ENCODE peak calls at places on chromosomes 1 and 21, in eight cellular contexts. One of them, this sample, is unnamed.

GRCh38 chr21:37281993-37282392 is 14.9 kb upstream of the VPS26C start:
- DNase-seq in neural progenitor cell: peak
- DNase-seq in fibroblast of pulmonary artery: no peak
- DNase-seq in brain microvascular endothelial cell: no peak
- DNase-seq in ascending aorta: no peak
- DNase-seq in AG04450: no peak
- DNase-seq in thoracic aorta: no peak
- DNase-seq in fibroblast of lung: no peak
- DNase-seq in this sample: no peak

GRCh38 chr21:42722153-42722552 is 68.7 kb downstream of the PDE9A start:
- DNase-seq in thoracic aorta: no peak
- DNase-seq in fibroblast of lung: no peak
- DNase-seq in ascending aorta: no peak
- DNase-seq in AG04450: no peak
- DNase-seq in brain microvascular endothelial cell: no peak
- DNase-seq in fibroblast of pulmonary artery: no peak
- DNase-seq in neural progenitor cell: no peak
- DNase-seq in this sample: no peak

GRCh38 chr1:154864189-154864985 is 5.7 kb downstream of the KCNN3 start:
- DNase-seq in neural progenitor cell: no peak
- DNase-seq in fibroblast of pulmonary artery: no peak
- DNase-seq in ascending aorta: no peak
- DNase-seq in fibroblast of lung: no peak
- DNase-seq in thoracic aorta: no peak
- DNase-seq in AG04450: no peak
- DNase-seq in brain microvascular endothelial cell: no peak
- DNase-seq in this sample: no peak

GRCh38 chr1:2605754-2606003 is 19.1 kb downstream of the PRXL2B start:
- DNase-seq in AG04450: no peak
- DNase-seq in ascending aorta: no peak
- DNase-seq in fibroblast of pulmonary artery: no peak
- DNase-seq in brain microvascular endothelial cell: no peak
- DNase-seq in thoracic aorta: no peak
- DNase-seq in fibroblast of lung: no peak
- DNase-seq in neural progenitor cell: no peak
- DNase-seq in this sample: no peak

GRCh38 chr1:201299968-201300367 is 16.7 kb downstream of the PKP1 start:
- DNase-seq in thoracic aorta: no peak
- DNase-seq in fibroblast of lung: peak
- DNase-seq in fibroblast of pulmonary artery: peak
- DNase-seq in AG04450: no peak
- DNase-seq in brain microvascular endothelial cell: no peak
- DNase-seq in neural progenitor cell: no peak
- DNase-seq in ascending aorta: no peak
- DNase-seq in this sample: no peak

GRCh38 chr1:36951761-36952160 is 82.6 kb downstream of the GRIK3 start:
- DNase-seq in AG04450: no peak
- DNase-seq in thoracic aorta: no peak
- DNase-seq in ascending aorta: no peak
- DNase-seq in neural progenitor cell: no peak
- DNase-seq in fibroblast of pulmonary artery: no peak
- DNase-seq in fibroblast of lung: no peak
- DNase-seq in brain microvascular endothelial cell: no peak
- DNase-seq in this sample: no peak

GRCh38 chr1:59292557-59292956 is 4.3 kb upstream of the FGGY start:
- DNase-seq in fibroblast of lung: peak
- DNase-seq in fibroblast of pulmonary artery: peak
- DNase-seq in thoracic aorta: no peak
- DNase-seq in neural progenitor cell: no peak
- DNase-seq in brain microvascular endothelial cell: peak
- DNase-seq in ascending aorta: peak
- DNase-seq in AG04450: no peak
- DNase-seq in this sample: no peak

GRCh38 chr1:155136728-155137127 is 1.1 kb downstream of the SLC50A1 start:
- DNase-seq in fibroblast of lung: no peak
- DNase-seq in thoracic aorta: no peak
- DNase-seq in ascending aorta: no peak
- DNase-seq in AG04450: no peak
- DNase-seq in fibroblast of pulmonary artery: no peak
- DNase-seq in brain microvascular endothelial cell: no peak
- DNase-seq in neural progenitor cell: no peak
- DNase-seq in this sample: no peak

GRCh38 chr1:192709544-192709943 is 73.6 kb downstream of the RGS13 start:
- DNase-seq in thoracic aorta: no peak
- DNase-seq in AG04450: no peak
- DNase-seq in ascending aorta: no peak
- DNase-seq in brain microvascular endothelial cell: no peak
- DNase-seq in fibroblast of lung: no peak
- DNase-seq in neural progenitor cell: peak
- DNase-seq in fibroblast of pulmonary artery: no peak
- DNase-seq in this sample: no peak

GRCh38 chr1:159188375-159188788 is 16.3 kb upstream of the ACKR1 start:
- DNase-seq in AG04450: no peak
- DNase-seq in fibroblast of pulmonary artery: peak
- DNase-seq in ascending aorta: no peak
- DNase-seq in thoracic aorta: no peak
- DNase-seq in brain microvascular endothelial cell: peak
- DNase-seq in neural progenitor cell: peak
- DNase-seq in fibroblast of lung: peak
- DNase-seq in this sample: no peak

GRCh38 chr1:58401991-58402390 is 144.5 kb downstream of the OMA1 start:
- DNase-seq in thoracic aorta: no peak
- DNase-seq in brain microvascular endothelial cell: no peak
- DNase-seq in ascending aorta: no peak
- DNase-seq in fibroblast of pulmonary artery: peak
- DNase-seq in neural progenitor cell: no peak
- DNase-seq in fibroblast of lung: peak
- DNase-seq in AG04450: no peak
- DNase-seq in this sample: no peak

GRCh38 chr1:239308701-239309333 is 77.6 kb upstream of the CHRM3 start:
- DNase-seq in neural progenitor cell: peak
- DNase-seq in thoracic aorta: no peak
- DNase-seq in AG04450: no peak
- DNase-seq in brain microvascular endothelial cell: peak
- DNase-seq in ascending aorta: no peak
- DNase-seq in fibroblast of lung: no peak
- DNase-seq in fibroblast of pulmonary artery: no peak
- DNase-seq in this sample: no peak

GRCh38 chr21:26945916-26946315 is 21.0 kb downstream of the ADAMTS5 start:
- DNase-seq in ascending aorta: no peak
- DNase-seq in fibroblast of lung: no peak
- DNase-seq in AG04450: no peak
- DNase-seq in thoracic aorta: no peak
- DNase-seq in brain microvascular endothelial cell: no peak
- DNase-seq in neural progenitor cell: no peak
- DNase-seq in fibroblast of pulmonary artery: no peak
- DNase-seq in this sample: no peak

GRCh38 chr1:12276225-12276624 is 46.4 kb downstream of the VPS13D start:
- DNase-seq in thoracic aorta: no peak
- DNase-seq in fibroblast of pulmonary artery: peak
- DNase-seq in brain microvascular endothelial cell: peak
- DNase-seq in AG04450: no peak
- DNase-seq in fibroblast of lung: peak
- DNase-seq in ascending aorta: no peak
- DNase-seq in neural progenitor cell: peak
- DNase-seq in this sample: no peak

GRCh38 chr1:80825067-80825466 is 975.7 kb upstream of the ADGRL2 start:
- DNase-seq in brain microvascular endothelial cell: no peak
- DNase-seq in ascending aorta: no peak
- DNase-seq in fibroblast of lung: no peak
- DNase-seq in AG04450: no peak
- DNase-seq in fibroblast of pulmonary artery: no peak
- DNase-seq in thoracic aorta: no peak
- DNase-seq in neural progenitor cell: no peak
- DNase-seq in this sample: no peak

GRCh38 chr1:228794810-228795209 is 59.5 kb downstream of the RHOU start:
- DNase-seq in neural progenitor cell: no peak
- DNase-seq in AG04450: no peak
- DNase-seq in fibroblast of lung: no peak
- DNase-seq in brain microvascular endothelial cell: no peak
- DNase-seq in thoracic aorta: no peak
- DNase-seq in fibroblast of pulmonary artery: no peak
- DNase-seq in ascending aorta: no peak
- DNase-seq in this sample: no peak

GRCh38 chr1:94094466-94095111 is 26.4 kb downstream of the ABCA4 start:
- DNase-seq in thoracic aorta: peak
- DNase-seq in ascending aorta: peak
- DNase-seq in fibroblast of lung: peak
- DNase-seq in brain microvascular endothelial cell: peak
- DNase-seq in fibroblast of pulmonary artery: peak
- DNase-seq in neural progenitor cell: no peak
- DNase-seq in AG04450: peak
- DNase-seq in this sample: no peak

GRCh38 chr1:206557636-206558473 is 50.5 kb downstream of the RASSF5 start:
- DNase-seq in ascending aorta: no peak
- DNase-seq in fibroblast of pulmonary artery: no peak
- DNase-seq in AG04450: no peak
- DNase-seq in neural progenitor cell: no peak
- DNase-seq in fibroblast of lung: no peak
- DNase-seq in thoracic aorta: no peak
- DNase-seq in brain microvascular endothelial cell: no peak
- DNase-seq in this sample: no peak

GRCh38 chr1:12153181-12153785 is 13.5 kb upstream of the TNFRSF1B start:
- DNase-seq in thoracic aorta: peak
- DNase-seq in AG04450: peak
- DNase-seq in neural progenitor cell: no peak
- DNase-seq in ascending aorta: peak
- DNase-seq in fibroblast of lung: peak
- DNase-seq in fibroblast of pulmonary artery: peak
- DNase-seq in brain microvascular endothelial cell: peak
- DNase-seq in this sample: no peak

GRCh38 chr1:1421147-1421906 is at the start of gene ANKRD65:
- DNase-seq in ascending aorta: no peak
- DNase-seq in fibroblast of lung: no peak
- DNase-seq in brain microvascular endothelial cell: no peak
- DNase-seq in neural progenitor cell: peak
- DNase-seq in fibroblast of pulmonary artery: no peak
- DNase-seq in AG04450: no peak
- DNase-seq in thoracic aorta: no peak
- DNase-seq in this sample: no peak

GRCh38 chr1:234139966-234140365 is 233.3 kb upstream of the COA6 start:
- DNase-seq in fibroblast of pulmonary artery: peak
- DNase-seq in thoracic aorta: no peak
- DNase-seq in brain microvascular endothelial cell: no peak
- DNase-seq in fibroblast of lung: peak
- DNase-seq in AG04450: no peak
- DNase-seq in ascending aorta: no peak
- DNase-seq in neural progenitor cell: no peak
- DNase-seq in this sample: peak

GRCh38 chr1:4970532-4970931 is 316.1 kb downstream of the AJAP1 start:
- DNase-seq in ascending aorta: no peak
- DNase-seq in thoracic aorta: no peak
- DNase-seq in brain microvascular endothelial cell: no peak
- DNase-seq in AG04450: no peak
- DNase-seq in fibroblast of lung: no peak
- DNase-seq in fibroblast of pulmonary artery: no peak
- DNase-seq in neural progenitor cell: no peak
- DNase-seq in this sample: no peak

DNA sequence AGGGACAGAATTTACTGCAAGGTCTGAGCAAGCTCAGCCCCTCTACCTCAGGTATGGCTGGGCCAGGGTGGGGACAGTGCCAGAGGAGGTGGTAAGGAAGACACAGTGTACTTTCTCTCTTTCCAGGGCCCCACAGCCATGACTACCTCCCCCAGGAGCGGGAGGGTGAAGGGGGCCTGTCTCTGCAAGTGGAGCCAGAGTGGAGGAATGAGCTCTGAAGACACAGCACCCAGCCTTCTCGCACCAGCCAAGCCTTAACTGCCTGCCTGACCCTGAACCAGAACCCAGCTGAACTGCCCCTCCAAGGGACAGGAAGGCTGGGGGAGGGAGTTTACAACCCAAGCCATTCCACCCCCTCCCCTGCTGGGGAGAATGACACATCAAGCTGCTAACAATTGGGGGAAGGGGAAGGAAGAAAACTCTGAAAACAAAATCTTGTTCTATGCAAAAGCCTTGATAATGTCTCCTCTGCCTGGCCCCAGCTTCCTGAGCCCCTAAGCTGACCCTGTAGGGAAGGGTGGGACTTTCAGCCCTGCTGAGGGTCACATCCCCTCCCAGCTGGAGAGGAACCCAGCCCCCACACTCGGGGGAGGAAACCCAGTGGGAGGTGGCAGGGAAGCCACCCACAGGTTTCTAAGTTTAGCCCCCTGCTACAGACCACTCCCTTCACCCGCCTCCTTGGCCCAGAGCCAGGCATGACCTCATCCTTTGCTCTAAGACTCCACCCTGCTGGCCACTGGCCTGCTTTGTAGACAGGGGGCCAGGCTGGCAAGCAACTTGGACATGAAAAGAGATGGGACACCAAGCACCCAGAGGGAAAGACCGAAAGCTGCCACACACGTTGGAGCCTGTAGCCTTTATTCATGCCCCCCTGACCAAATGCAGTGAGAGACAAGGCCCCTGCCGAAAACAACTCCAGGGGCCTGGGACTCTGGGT is 6.4 kb downstream of the RHOC start:
- DNase-seq in thoracic aorta: peak
- DNase-seq in AG04450: peak
- DNase-seq in neural progenitor cell: no peak
- DNase-seq in fibroblast of lung: peak
- DNase-seq in ascending aorta: peak
- DNase-seq in brain microvascular endothelial cell: peak
- DNase-seq in fibroblast of pulmonary artery: peak
- DNase-seq in this sample: peak
- TF ChIP-seq CTCF in thoracic aorta: no peak
- TF ChIP-seq CTCF in AG04450: no peak
- TF ChIP-seq CTCF in neural progenitor cell: no peak
- TF ChIP-seq CTCF in fibroblast of lung: no peak
- TF ChIP-seq CTCF in ascending aorta: no peak
- TF ChIP-seq CTCF in brain microvascular endothelial cell: peak
- TF ChIP-seq CTCF in fibroblast of pulmonary artery: no peak
- TF ChIP-seq CTCF in this sample: no peak

GRCh38 chr1:52506349-52506748 is 46.5 kb downstream of the TUT4 start:
- DNase-seq in AG04450: no peak
- DNase-seq in ascending aorta: no peak
- DNase-seq in fibroblast of lung: no peak
- DNase-seq in thoracic aorta: no peak
- DNase-seq in fibroblast of pulmonary artery: no peak
- DNase-seq in neural progenitor cell: no peak
- DNase-seq in brain microvascular endothelial cell: no peak
- DNase-seq in this sample: no peak
- H3K4me3 ChIP-seq in AG04450: no peak
- H3K4me3 ChIP-seq in ascending aorta: no peak
- H3K4me3 ChIP-seq in fibroblast of lung: no peak
- H3K4me3 ChIP-seq in thoracic aorta: no peak
- H3K4me3 ChIP-seq in fibroblast of pulmonary artery: no peak
- H3K4me3 ChIP-seq in neural progenitor cell: no peak
- H3K4me3 ChIP-seq in brain microvascular endothelial cell: no peak
- H3K4me3 ChIP-seq in this sample: no peak

GRCh38 chr1:153749408-153750005 is 21.7 kb downstream of the INTS3 start:
- DNase-seq in brain microvascular endothelial cell: peak
- DNase-seq in ascending aorta: peak
- DNase-seq in fibroblast of pulmonary artery: peak
- DNase-seq in thoracic aorta: peak
- DNase-seq in neural progenitor cell: peak
- DNase-seq in AG04450: peak
- DNase-seq in fibroblast of lung: peak
- DNase-seq in this sample: no peak
- TF ChIP-seq CTCF in brain microvascular endothelial cell: peak
- TF ChIP-seq CTCF in ascending aorta: peak
- TF ChIP-seq CTCF in fibroblast of pulmonary artery: no peak
- TF ChIP-seq CTCF in thoracic aorta: peak
- TF ChIP-seq CTCF in neural progenitor cell: peak
- TF ChIP-seq CTCF in AG04450: peak
- TF ChIP-seq CTCF in fibroblast of lung: peak
- TF ChIP-seq CTCF in this sample: peak

GRCh38 chr1:45488978-45489377 is 2.0 kb downstream of the TESK2 start:
- DNase-seq in fibroblast of lung: no peak
- DNase-seq in brain microvascular endothelial cell: no peak
- DNase-seq in thoracic aorta: no peak
- DNase-seq in AG04450: no peak
- DNase-seq in fibroblast of pulmonary artery: no peak
- DNase-seq in neural progenitor cell: peak
- DNase-seq in ascending aorta: no peak
- DNase-seq in this sample: no peak
- H3K4me3 ChIP-seq in fibroblast of lung: no peak
- H3K4me3 ChIP-seq in brain microvascular endothelial cell: no peak
- H3K4me3 ChIP-seq in thoracic aorta: no peak
- H3K4me3 ChIP-seq in AG04450: no peak
- H3K4me3 ChIP-seq in fibroblast of pulmonary artery: no peak
- H3K4me3 ChIP-seq in neural progenitor cell: peak
- H3K4me3 ChIP-seq in ascending aorta: no peak
- H3K4me3 ChIP-seq in this sample: no peak

This sample was measured in epithelial cell of proximal tubule.